ENCODE peak calls at places on chromosome 17, in four cellular contexts. T is spleen; S is SK-N-SH; J is CD8-positive, alpha-beta T cell. W is an unnamed sample. For H3K4me1, the result is how much of the 10 kb centered on the place peaks cover.

GRCh38 chr17:30379303-30380105 is 777 bp downstream of the CPD start:
- DNase-seq in S (peak), T (peak), J (peak), W (peak)

GRCh38 chr17:82825540-82826124 is 14.2 kb downstream of the ZNF750 start:
- DNase-seq in T (no peak), J (no peak), S (no peak), W (no peak)

GRCh38 chr17:42518046-42518754 is 17.8 kb upstream of the NAGLU start:
- DNase-seq in T (peak), J (no peak), S (no peak), W (no peak)

GRCh38 chr17:4631836-4632582 is 9.5 kb downstream of the ALOX15 start:
- DNase-seq in J (no peak), T (no peak), S (no peak), W (peak)

GRCh38 chr17:59863607-59864006 is 29.1 kb downstream of the TUBD1 start:
- DNase-seq in T (no peak), S (no peak), J (no peak), W (no peak)

GRCh38 chr17:81959362-81960129 is 1.4 kb downstream of the NOTUM start:
- DNase-seq in T (peak), J (peak), S (peak), W (peak)

GRCh38 chr17:82889496-82890338 is 49.9 kb upstream of the ZNF750 start:
- DNase-seq in S (no peak), T (no peak), J (no peak), W (peak)

GRCh38 chr17:45688820-45689219 is 95.3 kb upstream of the CRHR1 start:
- DNase-seq in J (no peak), S (no peak), T (no peak), W (no peak)

GRCh38 chr17:15957206-15957605 is 12.3 kb downstream of the ADORA2B start:
- DNase-seq in S (no peak), J (no peak), T (peak), W (peak)

GRCh38 chr17:36675250-36675649 is 73.9 kb downstream of the MRM1 start:
- DNase-seq in J (no peak), T (no peak), S (no peak), W (no peak)

GRCh38 chr17:31309525-31309924 is 4.3 kb downstream of the EVI2B start:
- DNase-seq in S (no peak), J (no peak), T (no peak), W (no peak)

GRCh38 chr17:43958953-43959352 is 5.2 kb upstream of the PYY start:
- DNase-seq in S (no peak), T (no peak), J (no peak), W (no peak)

GRCh38 chr17:7476951-7477350 is 2.5 kb downstream of the ZBTB4 start:
- DNase-seq in T (no peak), S (no peak), J (no peak), W (no peak)

GRCh38 chr17:4602041-4602440 is 17.7 kb downstream of the SMTNL2 start:
- DNase-seq in S (no peak), T (no peak), J (no peak), W (no peak)

GRCh38 chr17:53032861-53033271 is 789.9 kb upstream of the KIF2B start:
- DNase-seq in T (no peak), J (no peak), S (peak), W (peak)

GRCh38 chr17:54694287-54694887 is 206.3 kb upstream of the TOM1L1 start:
- DNase-seq in J (no peak), S (peak), T (no peak), W (no peak)

GRCh38 chr17:29835438-29836351 is 94.3 kb downstream of the SSH2 start:
- DNase-seq in S (no peak), J (no peak), T (no peak), W (no peak)

GRCh38 chr17:58193641-58194259 is 1.2 kb downstream of the EPX start:
- DNase-seq in J (no peak), S (peak), T (no peak), W (peak)

GRCh38 chr17:28948873-28949184 is 2.5 kb downstream of the PHF12 start:
- DNase-seq in T (no peak), S (no peak), J (no peak), W (peak)

GRCh38 chr17:44794699-44795413 is 35.2 kb downstream of the GJC1 start:
- DNase-seq in T (peak), J (no peak), S (no peak), W (peak)

GRCh38 chr17:29131814-29132682 is 48.1 kb downstream of the MYO18A start:
- DNase-seq in J (no peak), S (peak), T (no peak), W (no peak)

GRCh38 chr17:44315760-44316731 is 7.6 kb downstream of the RUNDC3A start:
- DNase-seq in J (no peak), S (peak), T (no peak), W (peak)

GRCh38 chr17:73028311-73028755 is 64.2 kb downstream of the SLC39A11 start:
- DNase-seq in T (no peak), J (no peak), S (no peak), W (no peak)

GRCh38 chr17:40071720-40072480 is 9.1 kb downstream of the THRA start:
- DNase-seq in J (no peak), S (peak), T (no peak), W (peak)

GRCh38 chr17:71655542-71655941 is 465.3 kb upstream of the SOX9 start:
- DNase-seq in J (no peak), S (no peak), T (no peak), W (no peak)

GRCh38 chr17:62094175-62094574 is 29.1 kb upstream of the MED13 start:
- DNase-seq in J (no peak), S (no peak), T (no peak), W (no peak)

GRCh38 chr17:8337802-8338744 is 1.6 kb upstream of the ODF4 start:
- DNase-seq in T (no peak), J (no peak), S (no peak), W (peak)

GRCh38 chr17:82277851-82278250 is 4.4 kb upstream of the CSNK1D start:
- DNase-seq in S (no peak), J (no peak), T (peak), W (no peak)

DNA sequence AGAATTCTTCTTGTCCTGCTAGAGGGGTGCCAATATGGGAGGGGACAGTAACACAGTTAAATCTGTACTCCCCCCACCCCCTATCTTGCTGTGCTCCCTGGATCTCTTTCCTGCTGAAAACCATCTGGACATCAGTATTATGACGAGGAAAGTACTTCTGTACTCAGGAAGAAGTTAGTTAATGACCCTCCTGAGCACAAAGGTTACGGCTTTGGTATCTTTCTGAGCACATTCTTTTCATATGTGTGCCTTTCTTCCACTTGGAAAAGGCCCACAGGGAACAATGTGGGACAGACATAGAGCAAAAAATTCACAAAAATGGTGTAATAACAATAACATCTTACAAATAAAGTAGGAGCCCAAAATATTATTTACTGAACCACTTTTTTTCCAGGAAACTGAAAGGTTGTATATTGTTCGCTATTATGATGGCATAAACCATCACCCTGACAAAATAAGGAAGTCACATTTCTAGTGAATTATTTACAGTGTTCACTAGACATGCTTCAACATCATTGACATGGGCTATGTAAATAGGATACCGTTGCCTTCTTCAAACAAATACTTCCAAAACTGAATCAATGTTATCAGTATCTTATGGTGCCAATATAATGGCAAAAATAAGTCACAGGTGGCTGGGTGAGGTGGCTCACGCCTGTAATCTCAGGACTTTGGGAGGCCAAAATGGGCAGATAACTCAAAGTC is 5.5 kb downstream of the WIPI1 start:
- DNase-seq in J (no peak), T (no peak), S (no peak), W (no peak)
- H3K4me1 ChIP-seq in J (under half), T (under half), S (under half), W (under half)

GRCh38 chr17:17505610-17506171 is 9.5 kb upstream of the RASD1 start:
- DNase-seq in S (no peak), J (no peak), T (no peak), W (no peak)
- H3K4me1 ChIP-seq in S (under half), J (under half), T (under half), W (under half)

DNA sequence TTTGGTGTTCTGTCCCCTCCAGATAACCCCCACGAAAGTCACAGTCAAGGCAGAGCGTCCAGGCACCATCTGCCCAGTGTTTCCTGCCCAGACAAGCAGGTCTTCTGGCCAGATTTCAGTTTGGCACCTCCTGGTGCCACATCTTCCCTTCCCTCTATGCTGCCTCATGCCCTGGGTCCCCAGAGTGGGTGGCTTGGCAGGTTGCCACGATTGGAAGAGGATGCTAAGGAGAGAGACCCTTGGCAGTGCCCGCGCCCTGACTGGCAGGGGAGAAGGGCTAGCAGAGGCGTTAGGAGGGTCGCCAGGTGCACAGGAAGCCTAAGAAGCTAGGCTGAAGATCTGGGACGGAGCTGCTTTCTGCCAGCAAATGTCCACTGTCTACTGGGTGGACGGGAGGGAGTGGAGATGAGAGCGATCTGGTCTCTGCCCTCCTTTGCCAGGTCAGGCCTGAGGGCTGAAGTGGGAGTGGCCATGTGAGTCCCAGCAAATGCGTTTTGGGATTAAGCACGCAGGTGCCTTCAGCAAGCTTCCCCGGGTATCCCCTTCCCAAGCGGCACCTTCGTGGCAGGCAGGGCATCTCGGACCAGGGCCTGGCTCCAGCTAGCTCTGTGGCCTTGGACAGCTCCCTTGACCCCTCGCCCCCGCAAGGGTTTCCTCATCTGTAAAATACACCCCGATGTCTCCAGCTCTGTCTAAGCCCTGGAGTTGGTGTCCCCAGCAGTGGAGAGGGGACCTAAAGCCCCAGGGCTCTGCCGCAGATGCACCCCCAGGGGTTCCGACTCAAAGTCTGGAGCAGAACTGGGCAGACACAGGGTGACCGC is 13.4 kb upstream of the CD300A start:
- DNase-seq in S (no peak), J (no peak), T (no peak), W (peak)
- H3K4me1 ChIP-seq in S (under half), J (under half), T (under half), W (under half)

DNA sequence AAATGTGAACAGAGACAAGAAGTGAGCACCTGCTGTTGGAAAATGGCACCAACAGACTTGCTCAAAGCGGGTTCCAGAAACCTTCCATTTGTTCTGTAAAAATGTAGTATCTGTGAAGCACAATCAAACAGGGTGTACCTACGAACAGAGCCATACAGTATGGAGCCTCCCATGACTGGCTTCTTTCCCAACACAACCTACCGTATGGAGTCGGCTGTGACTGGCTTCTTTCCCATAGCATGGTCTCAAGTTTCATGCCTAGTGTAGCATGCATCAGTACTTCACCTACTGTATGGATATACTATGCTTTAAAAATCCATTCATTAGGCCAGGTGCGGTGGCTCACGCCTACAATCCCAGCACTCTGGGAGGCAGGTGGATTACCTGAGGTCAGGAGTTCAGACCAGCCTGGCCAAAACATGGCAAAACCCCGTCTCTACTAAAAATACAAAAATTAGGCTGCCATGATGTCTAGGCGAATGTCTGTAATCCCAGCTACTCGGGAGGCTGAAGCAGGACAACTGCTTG is 26.2 kb downstream of the YWHAE start:
- DNase-seq in T (no peak), S (no peak), J (no peak), W (no peak)
- H3K4me1 ChIP-seq in T (half or more), S (under half), J (half or more), W (under half)

GRCh38 chr17:11645426-11645825 is 47.2 kb downstream of the DNAH9 start:
- DNase-seq in J (no peak), S (no peak), T (no peak), W (no peak)

DNA sequence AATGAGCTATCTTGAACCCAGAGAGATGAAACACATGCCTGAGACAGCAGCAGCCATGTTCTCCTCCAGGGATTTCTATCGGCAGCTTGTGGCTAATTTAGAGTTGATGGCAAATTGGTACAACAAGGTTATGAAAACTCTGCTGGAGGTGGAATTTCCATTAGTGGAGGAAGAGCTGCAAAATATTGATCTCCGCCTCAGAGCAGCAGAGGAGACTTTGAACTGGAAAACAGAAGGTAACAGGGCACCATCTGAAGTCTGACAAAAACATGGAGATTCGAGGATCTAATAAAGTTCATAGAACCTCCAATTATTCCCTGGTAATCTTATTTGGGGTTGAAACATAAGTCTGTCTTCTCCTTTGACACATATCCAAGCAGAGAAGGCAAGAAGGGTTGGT is 52.8 kb downstream of the DNAH9 start:
- DNase-seq in J (no peak), S (no peak), T (no peak), W (no peak)
- H3K4me1 ChIP-seq in J (under half), S (under half), T (under half), W (under half)

GRCh38 chr17:78359216-78359935 is 501 bp downstream of the SOCS3 start:
- DNase-seq in T (peak), J (peak), S (peak), W (no peak)
- H3K4me1 ChIP-seq in T (half or more), J (under half), S (under half), W (under half)

GRCh38 chr17:76384222-76384986 is at the start of gene SPHK1:
- DNase-seq in S (peak), J (peak), T (peak), W (peak)
- H3K4me1 ChIP-seq in S (under half), J (under half), T (under half), W (under half)

GRCh38 chr17:74994440-74994839 is 7.0 kb downstream of the CDR2L start:
- DNase-seq in J (no peak), T (no peak), S (no peak), W (no peak)
- H3K4me1 ChIP-seq in J (under half), T (under half), S (under half), W (under half)

W was measured in endodermal cell.